ENCODE peak calls at places on chromosomes 12 and 14, in five cellular contexts. N is left ventricle myocardium inferior; M is naive thymus-derived CD4-positive, alpha-beta T cell; X is thyroid gland; K is lung. Z is an unnamed sample. For H3K4me1, the result is how much of the 10 kb centered on the place peaks cover.

GRCh38 chr14:95078841-95079240 is 78.5 kb downstream of the DICER1 start:
- DNase-seq in N (no peak), M (no peak), X (no peak), K (no peak), Z (no peak)

GRCh38 chr12:95259368-95259767 is 41.8 kb downstream of the VEZT start:
- DNase-seq in N (no peak), M (no peak), X (no peak), K (no peak), Z (no peak)

GRCh38 chr12:91225316-91225715 is 42.7 kb upstream of the DCN start:
- DNase-seq in N (no peak), M (no peak), X (no peak), K (no peak), Z (no peak)

GRCh38 chr12:40942326-40942725 is 245.8 kb upstream of the PDZRN4 start:
- DNase-seq in N (no peak), M (no peak), X (no peak), K (no peak), Z (no peak)

GRCh38 chr12:39406257-39406656 is 36.7 kb downstream of the KIF21A start:
- DNase-seq in N (no peak), M (no peak), X (no peak), K (no peak), Z (no peak)

GRCh38 chr12:50188875-50189575 is 21.9 kb upstream of the CERS5 start:
- DNase-seq in N (no peak), M (no peak), X (peak), K (no peak), Z (no peak)

GRCh38 chr14:44339862-44340261 is 167.2 kb downstream of the FSCB start:
- DNase-seq in N (no peak), M (no peak), X (no peak), K (no peak), Z (no peak)

GRCh38 chr14:100416921-100417451 is 93.8 kb downstream of the SLC25A47 start:
- DNase-seq in N (no peak), M (no peak), X (no peak), K (no peak), Z (no peak)

GRCh38 chr14:80560800-80561199 is 349.5 kb upstream of the DIO2 start:
- DNase-seq in N (no peak), M (no peak), X (no peak), K (no peak), Z (no peak)

GRCh38 chr12:3897400-3897910 is 24.3 kb upstream of the PARP11 start:
- DNase-seq in N (no peak), M (peak), X (no peak), K (no peak), Z (no peak)

GRCh38 chr12:106096376-106096775 is 42.4 kb downstream of the NUAK1 start:
- DNase-seq in N (no peak), M (no peak), X (no peak), K (no peak), Z (peak)

GRCh38 chr12:99427104-99427503 is 220.4 kb upstream of the GARIN6 start:
- DNase-seq in N (no peak), M (no peak), X (no peak), K (no peak), Z (no peak)

GRCh38 chr14:73712071-73712506 is 2.1 kb downstream of the PNMA1 start:
- DNase-seq in N (no peak), M (no peak), X (no peak), K (no peak), Z (no peak)

GRCh38 chr14:103802353-103802752 is 45.0 kb downstream of the PPP1R13B start:
- DNase-seq in N (no peak), M (no peak), X (peak), K (peak), Z (no peak)

GRCh38 chr12:6958609-6959375 is 7.6 kb downstream of the PTPN6 start:
- DNase-seq in N (peak), M (peak), X (no peak), K (no peak), Z (no peak)
- H3K4me1 ChIP-seq in N (half or more), M (half or more), X (under half), K (under half), Z (under half)

GRCh38 chr12:9034095-9034494 is 44.7 kb downstream of the KLRG1 start:
- DNase-seq in N (no peak), M (no peak), X (no peak), K (no peak), Z (no peak)

GRCh38 chr12:9032202-9032964 is 43.0 kb downstream of the KLRG1 start:
- DNase-seq in N (no peak), M (no peak), X (no peak), K (no peak), Z (no peak)

GRCh38 chr12:9027156-9027555 is 37.8 kb downstream of the KLRG1 start:
- DNase-seq in N (no peak), M (no peak), X (no peak), K (no peak), Z (no peak)

GRCh38 chr12:9033244-9033887 is 44.0 kb downstream of the KLRG1 start:
- DNase-seq in N (no peak), M (no peak), X (no peak), K (no peak), Z (no peak)

GRCh38 chr12:9030776-9031175 is 41.4 kb downstream of the KLRG1 start:
- DNase-seq in N (no peak), M (no peak), X (no peak), K (no peak), Z (no peak)
- H3K4me1 ChIP-seq in N (under half), M (under half), X (under half), K (under half), Z (under half)

DNA sequence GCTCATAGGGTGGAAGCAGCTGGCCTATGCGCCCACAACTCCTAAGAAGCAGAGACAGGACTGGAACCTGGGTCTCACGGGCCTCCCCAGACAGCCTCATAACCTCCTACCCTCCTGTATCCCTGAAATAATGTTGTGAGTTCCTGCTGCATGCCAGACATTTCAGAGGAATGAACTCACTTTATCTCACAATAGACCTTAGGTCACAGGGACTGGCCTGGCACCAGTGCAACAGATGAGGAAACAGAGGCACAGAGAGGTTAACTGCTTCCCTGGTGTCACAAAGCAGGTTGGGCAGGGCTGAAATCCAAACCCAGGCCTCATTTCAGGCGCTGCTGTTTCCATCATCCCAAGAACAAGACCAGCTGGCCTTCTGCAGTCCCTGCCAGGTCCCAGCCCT is 5.3 kb downstream of the PHETA1 start:
- DNase-seq in N (no peak), M (no peak), X (no peak), K (no peak), Z (peak)
- H3K4me1 ChIP-seq in N (half or more), M (under half), X (under half), K (under half), Z (half or more)

DNA sequence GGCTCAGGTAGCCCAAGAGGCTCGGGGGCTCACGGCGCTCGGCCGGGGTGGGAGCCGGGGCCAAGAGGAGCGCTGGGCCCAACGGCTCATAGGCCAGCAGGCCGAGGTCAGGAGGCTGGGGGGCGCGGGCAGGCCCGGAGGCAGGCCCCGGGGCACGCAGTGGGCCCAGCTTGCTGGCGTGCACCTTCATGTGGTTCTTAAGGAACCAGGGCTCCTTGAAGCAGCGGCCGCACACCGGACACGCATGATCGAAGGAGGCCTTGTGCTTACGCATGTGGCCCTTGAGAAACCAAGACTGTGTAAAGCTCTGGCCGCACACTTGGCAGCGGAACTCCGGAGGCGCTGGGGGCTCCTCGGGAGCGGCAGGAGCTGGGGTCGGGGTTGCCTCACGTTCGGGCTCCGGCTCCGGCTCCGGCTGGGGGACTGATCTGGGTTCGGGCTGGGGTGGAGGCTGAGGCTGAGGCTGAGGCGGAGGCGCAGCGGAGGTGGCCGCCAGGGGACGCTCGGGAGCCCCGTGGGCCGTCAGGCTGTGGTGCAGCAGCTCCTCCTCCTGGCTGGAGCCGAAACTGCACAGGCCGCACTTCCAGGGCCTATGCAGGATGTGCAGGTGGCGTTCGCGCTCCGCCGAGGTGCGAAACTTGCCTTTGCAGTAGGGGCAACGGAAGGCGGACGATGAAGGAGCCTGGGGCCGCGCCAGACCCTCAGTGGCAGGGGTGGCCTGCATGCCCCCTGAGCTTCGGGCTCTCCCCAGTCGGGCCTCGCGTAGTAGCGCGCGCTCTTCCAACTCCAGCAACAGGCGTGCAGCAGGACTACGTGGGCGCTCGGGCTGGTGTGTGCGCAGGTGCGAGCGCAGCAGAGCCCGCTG is 6.1 kb downstream of the ZNF219 start:
- DNase-seq in N (peak), M (peak), X (peak), K (peak), Z (peak)
- H3K4me1 ChIP-seq in N (under half), M (under half), X (under half), K (under half), Z (under half)

GRCh38 chr12:54033106-54033979 is 493 bp downstream of the HOXC5 start:
- DNase-seq in N (no peak), M (no peak), X (no peak), K (no peak), Z (no peak)

GRCh38 chr12:54032220-54032619 is 630 bp upstream of the HOXC5 start:
- DNase-seq in N (no peak), M (no peak), X (no peak), K (no peak), Z (no peak)

GRCh38 chr12:54030889-54031860 is 1.7 kb upstream of the HOXC5 start:
- DNase-seq in N (no peak), M (no peak), X (no peak), K (no peak), Z (no peak)

GRCh38 chr12:54033980-54034783 is 1.3 kb downstream of the HOXC5 start:
- DNase-seq in N (no peak), M (no peak), X (no peak), K (no peak), Z (no peak)

DNA sequence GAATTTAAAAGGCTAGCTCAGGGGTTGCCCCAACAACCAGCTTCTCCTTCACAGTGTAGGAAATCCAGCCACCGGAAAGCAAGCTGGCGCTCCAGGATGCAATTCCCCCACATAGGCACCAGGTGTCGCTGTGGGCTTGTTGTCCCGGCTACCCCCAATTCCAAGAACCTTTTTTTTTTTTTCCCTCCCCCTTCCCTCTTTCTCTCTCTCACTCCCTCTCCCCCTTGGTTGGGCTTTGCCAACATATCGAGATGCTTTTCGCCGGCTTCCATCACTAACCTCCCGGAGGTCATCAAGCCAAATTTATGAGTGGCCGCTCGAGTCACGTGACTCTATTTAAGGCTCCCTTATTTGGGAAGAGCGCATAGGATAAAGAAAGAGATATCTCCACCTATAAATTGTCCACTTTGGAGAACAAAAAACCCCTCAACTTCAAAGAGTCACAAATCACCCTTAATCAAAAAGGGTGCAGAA is at the start of gene HOXC5:
- DNase-seq in N (peak), M (peak), X (peak), K (peak), Z (peak)
- H3K4me1 ChIP-seq in N (under half), M (under half), X (under half), K (under half), Z (under half)

GRCh38 chr12:54024581-54024980 is 3.7 kb upstream of the HOXC6 start:
- DNase-seq in N (no peak), M (no peak), X (no peak), K (no peak), Z (no peak)
- H3K4me1 ChIP-seq in N (under half), M (under half), X (under half), K (under half), Z (under half)

GRCh38 chr12:53197011-53197640 is 9.9 kb downstream of the ITGB7 start:
- DNase-seq in N (no peak), M (no peak), X (peak), K (no peak), Z (no peak)
- H3K4me1 ChIP-seq in N (under half), M (half or more), X (under half), K (under half), Z (under half)

DNA sequence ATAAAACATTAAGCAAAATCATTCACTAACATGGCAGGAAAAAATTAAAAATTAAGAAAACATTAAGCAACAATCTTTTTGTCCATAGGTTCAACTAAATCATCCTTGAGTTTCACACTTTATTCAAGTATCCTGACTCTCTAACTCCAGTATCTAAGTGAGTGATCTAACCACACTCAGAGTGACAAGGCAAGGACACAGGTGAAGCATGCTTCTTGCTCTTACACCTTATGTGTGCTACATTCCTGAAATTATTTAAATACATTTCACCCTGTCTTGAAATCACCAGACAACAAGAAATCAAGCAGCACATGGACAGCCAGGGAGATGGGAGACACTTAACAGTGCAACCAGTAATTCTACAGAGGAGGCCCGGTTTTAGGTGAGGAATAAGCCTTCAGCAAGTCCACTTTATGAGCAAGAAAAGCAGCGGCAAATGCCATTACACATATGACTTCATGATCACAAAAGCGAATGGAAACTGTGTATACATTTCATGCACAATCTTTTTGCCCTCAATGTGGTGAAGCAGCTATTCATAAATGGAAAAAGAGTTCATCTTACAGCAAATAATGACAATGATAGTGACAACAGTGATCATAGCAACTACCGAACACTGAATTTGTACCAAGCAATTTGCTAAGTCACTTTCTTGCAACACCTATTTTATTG is 37.4 kb downstream of the PHLDA1 start:
- DNase-seq in N (no peak), M (no peak), X (no peak), K (no peak), Z (no peak)
- H3K4me1 ChIP-seq in N (under half), M (under half), X (under half), K (under half), Z (under half)

GRCh38 chr14:42045393-42045792 is 438.7 kb downstream of the LRFN5 start:
- DNase-seq in N (no peak), M (no peak), X (no peak), K (no peak), Z (no peak)

GRCh38 chr14:42047421-42048045 is 440.9 kb downstream of the LRFN5 start:
- DNase-seq in N (no peak), M (no peak), X (no peak), K (no peak), Z (no peak)
- H3K4me1 ChIP-seq in N (under half), M (under half), X (under half), K (under half), Z (under half)

Z was measured in body of pancreas.